ENCODE peak calls at places on chromosomes 12 and 14, in six cellular contexts. One of them, this sample, is unnamed.

GRCh38 chr14:100785626-100786025 is 40.3 kb upstream of the MEG3 start:
- DNase-seq in IMR-90: no peak
- DNase-seq in A549: no peak
- DNase-seq in HepG2: no peak
- DNase-seq in SK-N-SH: no peak
- DNase-seq in GM12878: no peak
- DNase-seq in this sample: no peak

GRCh38 chr12:8953773-8954402 is 4.4 kb upstream of the M6PR start:
- DNase-seq in HepG2: no peak
- DNase-seq in GM12878: no peak
- DNase-seq in A549: no peak
- DNase-seq in IMR-90: no peak
- DNase-seq in SK-N-SH: no peak
- DNase-seq in this sample: no peak

GRCh38 chr12:117890644-117891043 is 78.1 kb downstream of the KSR2 start:
- DNase-seq in SK-N-SH: no peak
- DNase-seq in A549: no peak
- DNase-seq in IMR-90: no peak
- DNase-seq in GM12878: no peak
- DNase-seq in HepG2: no peak
- DNase-seq in this sample: no peak

GRCh38 chr12:52243774-52244614 is 11.0 kb downstream of the KRT7 start:
- DNase-seq in IMR-90: peak; percentile 93
- DNase-seq in A549: peak; percentile 93
- DNase-seq in SK-N-SH: peak; percentile 60
- DNase-seq in GM12878: peak; percentile 66
- DNase-seq in HepG2: peak; percentile 13
- DNase-seq in this sample: no peak

GRCh38 chr14:41605550-41606248 is 977 bp upstream of the LRFN5 start:
- DNase-seq in SK-N-SH: no peak
- DNase-seq in HepG2: no peak
- DNase-seq in IMR-90: peak; percentile 46
- DNase-seq in GM12878: no peak
- DNase-seq in A549: no peak
- DNase-seq in this sample: no peak

GRCh38 chr12:78191611-78192010 is 360.9 kb downstream of the NAV3 start:
- DNase-seq in HepG2: no peak
- DNase-seq in GM12878: no peak
- DNase-seq in IMR-90: peak; percentile 47
- DNase-seq in SK-N-SH: no peak
- DNase-seq in A549: no peak
- DNase-seq in this sample: no peak

GRCh38 chr12:82994117-82994516 is 307.4 kb downstream of the TMTC2 start:
- DNase-seq in A549: no peak
- DNase-seq in SK-N-SH: no peak
- DNase-seq in HepG2: no peak
- DNase-seq in IMR-90: no peak
- DNase-seq in GM12878: no peak
- DNase-seq in this sample: no peak

GRCh38 chr12:121050725-121051124 is 11.7 kb upstream of the OASL start:
- DNase-seq in A549: no peak
- DNase-seq in GM12878: no peak
- DNase-seq in SK-N-SH: no peak
- DNase-seq in IMR-90: peak; percentile 6
- DNase-seq in HepG2: no peak
- DNase-seq in this sample: no peak

GRCh38 chr12:124554429-124555029 is 12.9 kb downstream of the NCOR2 start:
- DNase-seq in SK-N-SH: no peak
- DNase-seq in IMR-90: no peak
- DNase-seq in HepG2: no peak
- DNase-seq in GM12878: no peak
- DNase-seq in A549: no peak
- DNase-seq in this sample: no peak

GRCh38 chr14:34212574-34212973 is 249.5 kb downstream of the SPTSSA start:
- DNase-seq in SK-N-SH: no peak
- DNase-seq in IMR-90: no peak
- DNase-seq in HepG2: no peak
- DNase-seq in A549: no peak
- DNase-seq in GM12878: no peak
- DNase-seq in this sample: no peak
- TF ChIP-seq SMC3 in SK-N-SH: no peak
- TF ChIP-seq SMC3 in IMR-90: no peak
- TF ChIP-seq SMC3 in HepG2: no peak
- TF ChIP-seq SMC3 in A549: no peak
- TF ChIP-seq SMC3 in GM12878: no peak
- TF ChIP-seq SMC3 in this sample: no peak

DNA sequence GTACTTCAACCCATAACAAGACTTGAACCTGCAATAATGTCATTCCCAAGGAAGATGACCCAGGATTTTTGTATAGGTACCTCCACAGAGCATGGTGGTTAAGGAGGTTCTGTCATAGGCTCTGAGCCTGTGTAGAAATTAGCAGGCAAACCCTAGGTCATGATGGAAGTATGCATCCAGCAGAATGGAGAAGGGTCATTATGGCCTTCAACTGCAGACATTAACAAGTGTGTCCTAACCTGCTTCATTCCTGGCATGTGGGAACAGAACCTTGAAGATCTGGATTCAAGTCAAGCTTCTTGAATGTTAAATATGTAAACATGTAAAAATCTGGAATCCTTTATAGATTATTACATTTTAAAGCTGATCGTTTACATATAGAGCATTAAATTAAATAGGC is 116.2 kb upstream of the SLC38A4 start:
- DNase-seq in A549: no peak
- DNase-seq in IMR-90: no peak
- DNase-seq in SK-N-SH: no peak
- DNase-seq in HepG2: no peak
- DNase-seq in GM12878: no peak
- DNase-seq in this sample: no peak
- TF ChIP-seq SMC3 in A549: no peak
- TF ChIP-seq SMC3 in IMR-90: no peak
- TF ChIP-seq SMC3 in SK-N-SH: no peak
- TF ChIP-seq SMC3 in HepG2: no peak
- TF ChIP-seq SMC3 in GM12878: no peak
- TF ChIP-seq SMC3 in this sample: no peak

DNA sequence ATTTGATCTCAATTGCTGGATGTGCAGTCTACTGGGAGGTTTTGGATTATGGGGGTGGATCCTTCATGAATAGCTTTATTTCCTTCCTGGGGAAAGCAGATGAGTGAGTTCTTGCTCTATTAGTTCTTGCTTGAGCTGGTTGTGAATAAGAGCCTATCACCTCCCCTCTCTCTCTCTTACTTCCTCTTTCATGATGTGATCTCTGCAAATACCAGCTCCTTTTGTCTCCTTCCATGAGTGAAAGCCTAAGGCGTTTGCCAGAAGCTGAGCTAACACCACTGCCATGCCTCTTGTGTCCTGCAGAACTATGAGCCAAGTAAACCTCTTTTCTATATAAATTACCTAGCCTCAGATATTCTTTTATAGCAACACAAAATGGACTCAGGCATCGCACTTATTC is 302.7 kb downstream of the CCER1 start:
- DNase-seq in SK-N-SH: no peak
- DNase-seq in A549: no peak
- DNase-seq in HepG2: no peak
- DNase-seq in IMR-90: no peak
- DNase-seq in GM12878: no peak
- DNase-seq in this sample: no peak
- TF ChIP-seq SMC3 in SK-N-SH: no peak
- TF ChIP-seq SMC3 in A549: no peak
- TF ChIP-seq SMC3 in HepG2: no peak
- TF ChIP-seq SMC3 in IMR-90: no peak
- TF ChIP-seq SMC3 in GM12878: no peak
- TF ChIP-seq SMC3 in this sample: no peak

DNA sequence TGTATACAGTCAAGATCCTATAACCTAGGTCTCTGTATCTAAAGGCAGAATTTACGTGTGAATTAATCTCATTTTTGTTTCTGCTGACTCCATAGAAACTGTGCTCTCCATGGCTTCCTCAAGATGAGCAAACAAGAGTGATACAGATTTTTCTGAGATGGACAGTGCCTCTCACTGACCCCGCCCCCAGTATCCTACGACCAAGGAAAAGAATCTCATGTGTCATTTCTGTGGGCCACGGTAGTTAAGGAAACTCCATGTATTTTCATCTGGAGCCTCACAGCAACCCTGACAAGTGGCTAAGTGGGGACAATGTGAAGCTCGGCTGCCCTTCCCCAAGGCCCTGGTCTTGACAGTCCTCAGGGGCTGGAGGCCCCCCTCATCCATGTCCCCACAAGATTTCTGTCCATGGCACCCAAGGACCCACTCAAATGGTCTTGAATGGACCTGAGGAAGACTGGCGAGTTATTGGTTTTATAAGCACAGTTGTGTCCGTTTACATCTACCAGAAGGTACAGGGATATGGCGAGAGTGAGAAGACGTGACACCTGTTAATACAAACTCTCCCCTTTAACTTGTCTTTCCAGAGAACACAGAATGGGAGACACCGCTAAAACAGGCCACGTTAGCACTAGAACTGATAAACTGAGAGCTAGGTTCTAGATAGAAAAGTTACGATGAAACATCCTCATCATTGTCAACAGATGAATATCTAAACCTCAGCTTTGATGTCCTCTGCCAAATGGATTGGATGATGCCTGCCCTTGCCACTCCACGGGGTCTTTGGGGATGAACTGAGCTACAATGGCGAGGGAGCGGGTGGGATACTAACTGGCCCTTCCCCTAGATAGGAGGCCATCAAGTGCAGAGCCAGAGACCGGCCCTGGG is 108.4 kb upstream of the EGLN3 start:
- DNase-seq in A549: no peak
- DNase-seq in SK-N-SH: no peak
- DNase-seq in GM12878: no peak
- DNase-seq in IMR-90: no peak
- DNase-seq in HepG2: no peak
- DNase-seq in this sample: peak; percentile 40
- TF ChIP-seq SMC3 in A549: no peak
- TF ChIP-seq SMC3 in SK-N-SH: no peak
- TF ChIP-seq SMC3 in GM12878: no peak
- TF ChIP-seq SMC3 in IMR-90: no peak
- TF ChIP-seq SMC3 in HepG2: no peak
- TF ChIP-seq SMC3 in this sample: no peak